ENCODE peak calls at places on chromosome 1, in nine cellular contexts. A is stimulated activated naive B cell treated with anti-CD40 and anti-IgM and Interleukin-4, amounts not matched to agents 10 μg/mL and 1 μg/mL and 100 μg/mL, for 72 hours; D is stimulated activated CD4-positive, alpha-beta T cell treated with anti-CD3 and anti-CD28 coated beads, Interleukin-1b, Interleukin-23, amount 100 ng/mL, for 4 hours; I is stimulated activated CD8-positive, alpha-beta memory T cell treated with anti-CD3 and anti-CD28 coated beads, Interleukin-12 subunit alpha, Interleukin-12 subunit beta, amount 100 ng/mL, for 1 hour; M is choroid plexus epithelial cell; L is NCI-H446; T is hypothalamus; B is EL; K is skeletal muscle cell. N is an unnamed sample.

GRCh38 chr1:55869050-55869449 is 653.9 kb upstream of the USP24 start:
- DNase-seq in A (no peak), D (no peak), I (no peak), M (no peak), L (no peak), T (no peak), B (no peak), K (no peak), N (peak; percentile 33)

GRCh38 chr1:55456961-55457360 is 241.8 kb upstream of the USP24 start:
- DNase-seq in A (no peak), D (no peak), I (no peak), M (no peak), L (no peak), T (no peak), B (no peak), K (no peak), N (no peak)

GRCh38 chr1:212518188-212518951 is 85.7 kb downstream of the NENF start:
- DNase-seq in A (no peak), D (no peak), I (no peak), M (peak; percentile 52), L (no peak), T (no peak), B (peak; percentile 50), K (no peak), N (peak; percentile 73)

GRCh38 chr1:159212596-159212995 is 7.9 kb downstream of the ACKR1 start:
- DNase-seq in A (no peak), D (no peak), I (no peak), M (no peak), L (no peak), T (no peak), B (no peak), K (no peak), N (no peak)

GRCh38 chr1:66676616-66677298 is 75.5 kb upstream of the DYNLT5 start:
- DNase-seq in A (no peak), D (no peak), I (no peak), M (peak; percentile 83), L (no peak), T (no peak), B (peak; percentile 59), K (peak; percentile 83), N (peak; percentile 83)

GRCh38 chr1:218273757-218274505 is 11.2 kb upstream of the RRP15 start:
- DNase-seq in A (no peak), D (no peak), I (no peak), M (no peak), L (no peak), T (no peak), B (no peak), K (no peak), N (no peak)

GRCh38 chr1:33256335-33256700 is at the start of gene ZNF362:
- DNase-seq in A (peak; percentile 58), D (peak; percentile 62), I (peak; percentile 39), M (peak; percentile 73), L (peak; percentile 45), T (peak; percentile 14), B (peak; percentile 63), K (peak; percentile 16), N (peak; percentile 69)

GRCh38 chr1:240435996-240436566 is 175.9 kb downstream of the GREM2 start:
- DNase-seq in A (no peak), D (no peak), I (no peak), M (no peak), L (no peak), T (no peak), B (no peak), K (no peak), N (no peak)

GRCh38 chr1:72891976-72892375 is 609.6 kb upstream of the NEGR1 start:
- DNase-seq in A (no peak), D (no peak), I (no peak), M (no peak), L (peak; percentile 19), T (no peak), B (no peak), K (no peak), N (no peak)

N was measured in kidney tubule cell.